ENCODE peak calls at places on chromosomes 11 and 22, in eight cellular contexts. H is HL-60, C is AG04450, Y is GM12878, V is body of pancreas, L is stomach, W is brain microvascular endothelial cell, G is endothelial cell of umbilical vein. K is an unnamed sample. For H3K27me3, the result is how much of the 10 kb centered on the place peaks cover.

GRCh38 chr22:35685731-35686130 is 31.9 kb upstream of the APOL5 start:
- DNase-seq in L (no peak), W (peak), G (no peak), C (no peak), Y (no peak), V (no peak), H (no peak), K (no peak)

GRCh38 chr11:61541568-61541967 is 33.0 kb downstream of the LRRC10B start:
- DNase-seq in Y (no peak), L (no peak), W (no peak), V (no peak), G (no peak), H (peak), C (no peak), K (no peak)

GRCh38 chr11:117334896-117335295 is 7.2 kb downstream of the CEP164 start:
- DNase-seq in W (no peak), H (no peak), Y (no peak), G (no peak), V (no peak), L (no peak), C (no peak), K (no peak)

GRCh38 chr22:49630448-49630946 is 197.2 kb downstream of the BRD1 start:
- DNase-seq in G (no peak), Y (no peak), C (no peak), V (no peak), L (no peak), W (no peak), H (no peak), K (no peak)

GRCh38 chr11:119782021-119782420 is 53.0 kb upstream of the NECTIN1 start:
- DNase-seq in L (no peak), G (no peak), C (no peak), W (no peak), Y (no peak), V (no peak), H (no peak), K (no peak)

GRCh38 chr22:44538071-44538470 is 40.0 kb upstream of the RTL6 start:
- DNase-seq in H (no peak), G (no peak), W (no peak), L (no peak), V (no peak), C (no peak), Y (no peak), K (no peak)

GRCh38 chr11:36222755-36223635 is 66.2 kb downstream of the COMMD9 start:
- DNase-seq in W (no peak), L (no peak), C (no peak), H (no peak), G (no peak), Y (no peak), V (no peak), K (no peak)

GRCh38 chr11:34501500-34501899 is 12.1 kb downstream of the ELF5 start:
- DNase-seq in G (no peak), L (no peak), C (peak), H (peak), Y (no peak), V (peak), W (peak), K (no peak)

GRCh38 chr22:44755956-44756361 is 3.6 kb downstream of the ARHGAP8 start:
- DNase-seq in C (no peak), Y (no peak), H (no peak), W (no peak), L (peak), G (no peak), V (peak), K (no peak)

GRCh38 chr11:111926505-111927391 is 8.0 kb downstream of the C11orf52 start:
- DNase-seq in G (peak), Y (peak), W (peak), V (peak), L (peak), C (peak), H (peak), K (peak)

GRCh38 chr11:100928426-100928825 is 201.2 kb downstream of the PGR start:
- DNase-seq in C (no peak), H (no peak), G (no peak), W (no peak), V (no peak), Y (no peak), L (no peak), K (no peak)

GRCh38 chr11:50379484-50379883 is 346.8 kb downstream of the OR4C45 start:
- DNase-seq in H (no peak), G (no peak), W (no peak), L (no peak), C (no peak), Y (no peak), V (no peak), K (no peak)

GRCh38 chr11:131904756-131905155 is 534.3 kb downstream of the NTM start:
- DNase-seq in G (no peak), Y (no peak), W (peak), V (no peak), C (no peak), H (no peak), L (no peak), K (no peak)

GRCh38 chr11:76578655-76579046 is 91.9 kb downstream of the LRRC32 start:
- DNase-seq in G (peak), Y (no peak), V (peak), L (no peak), H (no peak), C (no peak), W (peak), K (no peak)

GRCh38 chr22:50305658-50306566 is 1.5 kb downstream of the PLXNB2 start:
- DNase-seq in G (peak), C (peak), W (peak), Y (peak), H (peak), V (peak), L (peak), K (peak)

GRCh38 chr11:3157381-3158130 is 7.6 kb downstream of the OSBPL5 start:
- DNase-seq in Y (no peak), L (no peak), V (no peak), G (no peak), W (peak), H (no peak), C (no peak), K (no peak)

GRCh38 chr11:19766810-19767209 is 54.2 kb downstream of the NAV2 start:
- DNase-seq in G (no peak), L (no peak), V (no peak), H (no peak), C (no peak), W (no peak), Y (no peak), K (no peak)

GRCh38 chr11:20162340-20162739 is 2.1 kb upstream of the DBX1 start:
- DNase-seq in Y (no peak), G (no peak), V (no peak), C (no peak), H (no peak), W (no peak), L (no peak), K (no peak)

GRCh38 chr22:46070722-46071450 is 79.4 kb upstream of the PPARA start:
- DNase-seq in C (no peak), W (no peak), Y (no peak), L (peak), V (peak), G (peak), H (peak), K (peak)

GRCh38 chr22:41619979-41620645 is 731 bp downstream of the DESI1 start:
- DNase-seq in V (peak), L (peak), W (no peak), C (no peak), Y (no peak), H (no peak), G (no peak), K (peak)

GRCh38 chr22:42356547-42356946 is 75.7 kb downstream of the NFAM1 start:
- DNase-seq in G (no peak), C (no peak), H (no peak), W (no peak), L (no peak), Y (peak), V (no peak), K (no peak)

GRCh38 chr22:20847318-20847822 is 11.2 kb downstream of the PI4KA start:
- DNase-seq in H (no peak), L (no peak), V (no peak), G (no peak), Y (no peak), W (no peak), C (no peak), K (no peak)

GRCh38 chr11:37748641-37749040 is 1150.6 kb upstream of the RAG2 start:
- DNase-seq in H (no peak), G (no peak), L (no peak), Y (no peak), W (peak), C (no peak), V (no peak), K (no peak)

GRCh38 chr11:18706330-18707243 is 8.0 kb downstream of the TMEM86A start:
- DNase-seq in L (peak), V (peak), G (peak), C (no peak), Y (no peak), H (no peak), W (no peak), K (no peak)

DNA sequence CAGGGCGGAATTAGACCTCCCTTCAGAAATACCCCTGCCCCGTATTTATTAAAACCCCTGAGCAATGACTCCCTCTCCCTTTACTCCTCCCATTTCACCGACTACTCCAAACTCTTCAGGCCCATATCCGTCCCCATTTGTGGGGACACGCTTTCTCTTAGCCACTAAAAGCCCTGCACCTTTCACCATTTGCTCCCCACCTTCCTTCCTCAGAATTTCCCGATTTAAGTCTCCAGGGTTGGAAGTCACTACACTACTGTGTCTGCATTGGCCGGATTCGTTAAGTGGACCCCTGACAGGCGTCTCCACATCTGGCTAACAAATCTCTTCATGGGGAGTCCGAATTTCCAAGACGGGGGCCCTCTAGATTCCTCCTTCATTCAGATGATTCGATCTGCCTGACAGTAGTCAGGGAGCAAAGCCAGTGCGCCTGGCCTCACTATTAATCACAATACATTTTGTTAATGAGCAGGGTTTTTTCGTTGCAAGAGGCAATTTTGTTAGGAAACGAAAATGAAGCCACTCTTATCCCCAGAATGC is 4.5 kb downstream of the SLC17A6 start:
- DNase-seq in W (no peak), L (no peak), H (no peak), G (no peak), C (no peak), Y (no peak), V (no peak), K (no peak)
- H3K27me3 ChIP-seq in W (half or more), L (half or more), H (under half), G (half or more), C (half or more), Y (under half), V (under half), K (under half)

GRCh38 chr11:128913806-128914205 is 22.6 kb downstream of the KCNJ5 start:
- DNase-seq in W (no peak), V (no peak), H (no peak), Y (no peak), G (no peak), C (no peak), L (no peak), K (no peak)

GRCh38 chr11:128909438-128910125 is 18.4 kb downstream of the KCNJ5 start:
- DNase-seq in V (no peak), C (no peak), L (no peak), G (peak), W (no peak), Y (no peak), H (no peak), K (no peak)

GRCh38 chr11:128910583-128910982 is 19.4 kb downstream of the KCNJ5 start:
- DNase-seq in V (no peak), L (no peak), W (no peak), Y (no peak), C (peak), G (no peak), H (no peak), K (no peak)

GRCh38 chr11:128911239-128911638 is 20.1 kb downstream of the KCNJ5 start:
- DNase-seq in L (no peak), V (no peak), G (no peak), H (no peak), W (no peak), C (no peak), Y (no peak), K (no peak)

GRCh38 chr11:128911701-128912100 is 20.5 kb downstream of the KCNJ5 start:
- DNase-seq in Y (no peak), C (no peak), W (no peak), L (no peak), H (no peak), G (no peak), V (no peak), K (no peak)
- H3K27me3 ChIP-seq in Y (under half), C (under half), W (under half), L (under half), H (under half), G (under half), V (under half), K (under half)

DNA sequence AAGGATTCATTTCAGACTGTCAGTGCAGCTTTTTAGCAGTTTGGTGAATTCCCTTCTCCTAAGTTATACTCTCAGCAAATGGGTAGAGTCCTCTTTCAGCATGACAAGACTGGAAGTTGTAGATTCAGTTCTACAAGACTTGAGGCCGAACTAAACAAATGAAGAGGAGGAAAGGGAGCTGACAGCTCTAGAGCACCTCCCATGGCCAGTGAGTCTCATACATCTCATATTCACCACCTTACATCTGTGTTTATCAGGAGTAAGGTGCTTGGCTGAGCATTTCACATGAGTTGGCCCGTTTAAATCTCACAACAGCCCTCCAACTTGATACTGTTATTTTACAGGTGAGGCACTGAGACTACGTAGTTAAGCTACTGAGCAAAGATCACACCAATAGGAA is 30.4 kb downstream of the SEZ6L start:
- DNase-seq in G (no peak), L (no peak), H (no peak), V (no peak), C (no peak), W (no peak), Y (no peak), K (no peak)
- H3K27me3 ChIP-seq in G (under half), L (under half), H (under half), V (under half), C (under half), W (under half), Y (under half), K (under half)

DNA sequence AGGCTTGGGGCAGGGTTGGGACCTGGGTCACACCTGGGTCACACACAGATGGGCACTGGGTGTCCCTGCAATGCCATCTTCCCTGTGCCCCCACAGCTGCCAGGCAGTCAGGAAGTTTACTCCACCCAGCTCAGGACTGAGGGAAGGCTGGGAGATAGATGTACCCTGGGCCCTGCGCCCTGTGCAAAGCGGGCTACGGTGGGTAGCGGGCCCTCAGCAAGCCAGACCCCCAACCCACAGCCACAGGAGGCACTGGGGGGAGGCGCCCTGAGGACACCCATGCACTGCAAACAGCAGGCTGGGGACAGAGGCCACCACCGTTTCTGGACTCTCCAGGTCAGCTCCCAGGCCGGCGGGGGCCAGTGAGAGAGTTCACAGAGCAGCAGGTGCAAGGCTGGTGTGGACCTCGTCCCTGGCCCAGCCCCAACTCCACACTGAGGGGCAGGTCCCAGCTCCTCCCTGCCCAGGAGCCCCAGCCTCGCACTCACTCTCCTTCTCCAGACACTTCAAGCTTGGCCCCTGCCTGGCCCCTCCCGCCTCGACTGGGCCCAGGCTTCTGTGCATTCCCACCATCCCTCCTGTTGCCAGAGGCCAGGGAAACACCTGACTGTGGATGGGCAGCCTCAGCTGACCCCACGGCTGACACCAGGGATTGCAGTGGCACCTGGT is 4.9 kb downstream of the DUSP8 start:
- DNase-seq in V (no peak), Y (no peak), G (no peak), C (no peak), L (no peak), H (no peak), W (no peak), K (no peak)
- H3K27me3 ChIP-seq in V (under half), Y (under half), G (under half), C (under half), L (under half), H (under half), W (under half), K (under half)

GRCh38 chr11:69943506-69943905 is 124.3 kb upstream of the FGF3 start:
- DNase-seq in W (no peak), Y (no peak), L (no peak), C (no peak), G (no peak), H (no peak), V (no peak), K (no peak)
- H3K27me3 ChIP-seq in W (under half), Y (under half), L (under half), C (under half), G (under half), H (under half), V (under half), K (under half)

GRCh38 chr22:19522190-19522880 is 1.9 kb downstream of the CLDN5 start:
- DNase-seq in H (no peak), L (no peak), Y (no peak), V (no peak), G (peak), C (no peak), W (no peak), K (no peak)
- H3K27me3 ChIP-seq in H (under half), L (half or more), Y (under half), V (under half), G (under half), C (under half), W (under half), K (under half)

DNA sequence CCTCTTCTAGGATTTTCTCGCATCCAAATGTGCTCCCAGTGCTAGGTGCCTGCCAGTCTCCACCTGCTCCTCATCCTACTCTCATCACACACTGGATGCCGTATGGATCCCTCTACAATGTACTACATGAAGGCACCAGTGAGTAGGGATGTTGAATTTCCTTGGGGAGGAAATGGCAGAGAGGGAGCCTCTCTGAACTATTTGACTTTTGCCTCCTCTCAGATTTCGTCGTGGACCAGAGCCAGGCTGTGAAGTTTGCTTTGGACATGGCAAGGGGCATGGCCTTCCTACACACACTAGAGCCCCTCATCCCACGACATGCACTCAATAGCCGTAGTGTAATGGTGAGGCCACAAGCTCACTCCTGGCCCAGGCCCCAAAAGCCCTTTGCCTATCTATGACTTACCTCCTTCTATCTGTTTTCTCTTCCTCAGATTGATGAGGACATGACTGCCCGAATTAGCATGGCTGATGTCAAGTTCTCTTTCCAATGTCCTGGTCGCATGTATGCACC is 2.5 kb downstream of the TAF10 start:
- DNase-seq in C (no peak), W (no peak), L (no peak), V (no peak), G (no peak), Y (no peak), H (no peak), K (no peak)
- H3K27me3 ChIP-seq in C (under half), W (under half), L (under half), V (under half), G (under half), Y (under half), H (under half), K (under half)

DNA sequence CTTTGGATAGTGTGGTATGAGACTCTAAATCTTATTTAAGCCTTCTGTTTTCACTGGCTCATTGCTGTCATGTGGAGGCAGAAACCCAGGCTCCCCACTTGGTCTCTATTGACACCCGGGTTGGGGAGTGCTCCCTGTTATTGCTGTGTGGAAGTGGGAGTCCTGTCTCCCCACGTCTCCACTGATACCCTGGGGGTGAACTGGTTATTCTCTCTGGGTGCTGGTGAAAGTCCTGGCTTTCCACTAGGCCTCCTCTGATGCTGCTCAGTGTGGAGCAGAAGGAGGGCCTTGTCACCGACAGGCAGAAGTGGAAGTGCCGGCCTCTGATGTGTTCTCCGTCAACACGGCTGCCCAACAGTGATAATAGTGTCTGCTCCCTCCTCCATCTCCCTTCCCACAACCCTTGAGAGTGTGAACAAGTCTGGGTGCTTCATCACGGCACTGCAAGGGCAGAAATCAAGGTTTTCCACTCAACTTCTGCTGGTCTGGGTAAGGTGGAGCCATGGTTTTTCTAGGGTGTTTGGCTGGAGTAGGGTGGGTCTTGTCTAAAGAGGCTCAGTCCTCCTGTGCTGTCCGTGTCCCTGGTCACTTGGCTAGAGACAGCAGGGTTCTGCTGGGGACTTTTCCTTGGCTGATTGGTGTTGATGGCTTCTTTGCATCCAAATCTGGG is 240.7 kb upstream of the B3GAT1 start:
- DNase-seq in W (no peak), V (no peak), Y (no peak), G (no peak), L (peak), H (no peak), C (no peak), K (no peak)
- H3K27me3 ChIP-seq in W (under half), V (under half), Y (under half), G (under half), L (under half), H (under half), C (under half), K (under half)

GRCh38 chr11:45754746-45755145 is 50.2 kb upstream of the SLC35C1 start:
- DNase-seq in Y (no peak), G (no peak), V (no peak), W (no peak), C (no peak), L (no peak), H (no peak), K (no peak)
- H3K27me3 ChIP-seq in Y (under half), G (under half), V (under half), W (under half), C (under half), L (half or more), H (under half), K (under half)

K was measured in GM06990.